ENCODE peak calls at places on chromosome 19, in eight cellular contexts. One of them, this sample, is unnamed.

GRCh38 chr19:5539431-5539833 is 28.3 kb downstream of the TINCR start:
- DNase-seq in A549: no peak
- DNase-seq in natural killer cell: no peak
- DNase-seq in foreskin fibroblast: no peak
- DNase-seq in kidney epithelial cell: no peak
- DNase-seq in mucosa of descending colon: no peak
- DNase-seq in AG04449: no peak
- DNase-seq in IMR-90: no peak
- DNase-seq in this sample: no peak

GRCh38 chr19:15249912-15250634 is 17.8 kb upstream of the EPHX3 start:
- DNase-seq in natural killer cell: no peak
- DNase-seq in kidney epithelial cell: peak
- DNase-seq in mucosa of descending colon: no peak
- DNase-seq in IMR-90: peak
- DNase-seq in A549: peak
- DNase-seq in AG04449: peak
- DNase-seq in foreskin fibroblast: peak
- DNase-seq in this sample: peak

GRCh38 chr19:40610396-40611064 is 9.4 kb downstream of the LTBP4 start:
- DNase-seq in AG04449: no peak
- DNase-seq in A549: no peak
- DNase-seq in IMR-90: no peak
- DNase-seq in natural killer cell: no peak
- DNase-seq in foreskin fibroblast: peak
- DNase-seq in mucosa of descending colon: peak
- DNase-seq in kidney epithelial cell: no peak
- DNase-seq in this sample: no peak

GRCh38 chr19:51708811-51709210 is 15.0 kb downstream of the HAS1 start:
- DNase-seq in AG04449: no peak
- DNase-seq in kidney epithelial cell: no peak
- DNase-seq in mucosa of descending colon: no peak
- DNase-seq in A549: no peak
- DNase-seq in foreskin fibroblast: peak
- DNase-seq in natural killer cell: no peak
- DNase-seq in IMR-90: no peak
- DNase-seq in this sample: no peak

GRCh38 chr19:43105496-43105895 is 23.0 kb upstream of the PSG2 start:
- DNase-seq in A549: no peak
- DNase-seq in IMR-90: peak
- DNase-seq in foreskin fibroblast: no peak
- DNase-seq in kidney epithelial cell: no peak
- DNase-seq in mucosa of descending colon: no peak
- DNase-seq in natural killer cell: no peak
- DNase-seq in AG04449: no peak
- DNase-seq in this sample: peak

GRCh38 chr19:2333027-2333806 is 4.7 kb downstream of the SPPL2B start:
- DNase-seq in IMR-90: no peak
- DNase-seq in foreskin fibroblast: no peak
- DNase-seq in mucosa of descending colon: peak
- DNase-seq in kidney epithelial cell: no peak
- DNase-seq in A549: no peak
- DNase-seq in natural killer cell: no peak
- DNase-seq in AG04449: no peak
- DNase-seq in this sample: no peak

GRCh38 chr19:51501594-51502263 is at the start of gene SIGLEC12:
- DNase-seq in IMR-90: no peak
- DNase-seq in foreskin fibroblast: no peak
- DNase-seq in natural killer cell: no peak
- DNase-seq in A549: no peak
- DNase-seq in AG04449: no peak
- DNase-seq in kidney epithelial cell: no peak
- DNase-seq in mucosa of descending colon: no peak
- DNase-seq in this sample: no peak

GRCh38 chr19:34960103-34960805 is 3.8 kb downstream of the ZNF792 start:
- DNase-seq in natural killer cell: no peak
- DNase-seq in foreskin fibroblast: no peak
- DNase-seq in A549: no peak
- DNase-seq in mucosa of descending colon: no peak
- DNase-seq in AG04449: no peak
- DNase-seq in kidney epithelial cell: peak
- DNase-seq in IMR-90: peak
- DNase-seq in this sample: peak

GRCh38 chr19:7853760-7854107 is 20.5 kb downstream of the PRR36 start:
- DNase-seq in mucosa of descending colon: peak
- DNase-seq in kidney epithelial cell: no peak
- DNase-seq in IMR-90: no peak
- DNase-seq in natural killer cell: no peak
- DNase-seq in foreskin fibroblast: no peak
- DNase-seq in AG04449: no peak
- DNase-seq in A549: no peak
- DNase-seq in this sample: no peak

GRCh38 chr19:11166281-11167142 is 10.9 kb upstream of the SPC24 start:
- DNase-seq in natural killer cell: no peak
- DNase-seq in mucosa of descending colon: peak
- DNase-seq in A549: no peak
- DNase-seq in foreskin fibroblast: peak
- DNase-seq in kidney epithelial cell: no peak
- DNase-seq in AG04449: no peak
- DNase-seq in IMR-90: no peak
- DNase-seq in this sample: peak

GRCh38 chr19:54209748-54210494 is 9.3 kb downstream of the RPS9 start:
- DNase-seq in kidney epithelial cell: peak
- DNase-seq in mucosa of descending colon: peak
- DNase-seq in natural killer cell: no peak
- DNase-seq in IMR-90: peak
- DNase-seq in foreskin fibroblast: peak
- DNase-seq in A549: peak
- DNase-seq in AG04449: peak
- DNase-seq in this sample: peak

DNA sequence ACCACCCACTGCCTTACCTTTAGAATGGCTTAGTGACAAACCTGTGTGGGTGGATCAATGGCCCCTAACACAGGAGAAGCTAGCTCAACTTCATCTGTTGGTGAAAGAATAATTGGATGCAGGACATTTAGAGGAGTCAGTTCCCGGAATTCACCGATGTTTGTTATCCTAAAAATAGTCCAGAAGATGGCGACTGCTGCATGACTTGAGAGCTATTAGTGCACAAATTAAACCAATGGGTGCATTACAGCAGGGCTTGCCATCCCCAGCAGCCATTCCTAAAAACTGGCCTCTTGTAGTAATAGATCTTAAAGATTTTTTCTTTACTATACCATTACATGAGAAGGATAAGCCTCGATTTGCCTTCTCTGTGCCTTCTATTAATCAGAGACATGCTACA is 46.8 kb upstream of the ZNF726 start:
- DNase-seq in AG04449: no peak
- DNase-seq in foreskin fibroblast: no peak
- DNase-seq in IMR-90: no peak
- DNase-seq in kidney epithelial cell: no peak
- DNase-seq in A549: no peak
- DNase-seq in mucosa of descending colon: no peak
- DNase-seq in natural killer cell: no peak
- DNase-seq in this sample: no peak
- TF ChIP-seq CTCF in AG04449: no peak
- TF ChIP-seq CTCF in foreskin fibroblast: no peak
- TF ChIP-seq CTCF in IMR-90: no peak
- TF ChIP-seq CTCF in kidney epithelial cell: no peak
- TF ChIP-seq CTCF in A549: no peak
- TF ChIP-seq CTCF in mucosa of descending colon: no peak
- TF ChIP-seq CTCF in natural killer cell: no peak
- TF ChIP-seq CTCF in this sample: no peak

GRCh38 chr19:10095622-10095947 is 6.9 kb downstream of the ANGPTL6 start:
- DNase-seq in IMR-90: no peak
- DNase-seq in mucosa of descending colon: no peak
- DNase-seq in foreskin fibroblast: no peak
- DNase-seq in kidney epithelial cell: no peak
- DNase-seq in A549: no peak
- DNase-seq in natural killer cell: no peak
- DNase-seq in AG04449: no peak
- DNase-seq in this sample: no peak
- TF ChIP-seq CTCF in IMR-90: no peak
- TF ChIP-seq CTCF in mucosa of descending colon: no peak
- TF ChIP-seq CTCF in foreskin fibroblast: no peak
- TF ChIP-seq CTCF in kidney epithelial cell: no peak
- TF ChIP-seq CTCF in A549: no peak
- TF ChIP-seq CTCF in natural killer cell: no peak
- TF ChIP-seq CTCF in AG04449: no peak
- TF ChIP-seq CTCF in this sample: no peak

DNA sequence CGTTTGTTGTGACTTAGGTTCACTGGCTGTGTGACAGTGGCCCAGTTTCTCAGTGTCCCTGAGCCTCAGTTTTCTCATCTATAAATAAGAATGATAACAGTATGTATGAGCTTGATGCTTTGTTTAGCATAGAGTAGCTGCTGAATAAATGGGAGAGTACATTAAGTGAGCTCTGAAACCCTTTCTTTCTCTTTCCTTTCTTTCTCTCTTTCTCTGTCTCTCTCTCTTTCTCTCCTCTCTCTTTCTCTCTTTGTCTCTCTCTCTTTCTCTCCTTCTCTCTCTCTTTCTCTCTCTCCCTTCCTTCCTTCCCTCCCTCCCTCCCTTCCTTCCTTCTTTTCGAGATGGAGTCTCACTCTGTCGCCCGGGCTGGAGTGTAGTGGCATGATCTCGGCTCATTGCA is 2.0 kb downstream of the KXD1 start:
- DNase-seq in kidney epithelial cell: no peak
- DNase-seq in natural killer cell: no peak
- DNase-seq in foreskin fibroblast: no peak
- DNase-seq in AG04449: no peak
- DNase-seq in mucosa of descending colon: no peak
- DNase-seq in A549: no peak
- DNase-seq in IMR-90: no peak
- DNase-seq in this sample: no peak
- TF ChIP-seq CTCF in kidney epithelial cell: no peak
- TF ChIP-seq CTCF in natural killer cell: no peak
- TF ChIP-seq CTCF in foreskin fibroblast: no peak
- TF ChIP-seq CTCF in AG04449: no peak
- TF ChIP-seq CTCF in mucosa of descending colon: no peak
- TF ChIP-seq CTCF in A549: no peak
- TF ChIP-seq CTCF in IMR-90: no peak
- TF ChIP-seq CTCF in this sample: no peak

GRCh38 chr19:33176670-33177416 is 17.3 kb upstream of the LRP3 start:
- DNase-seq in AG04449: peak
- DNase-seq in mucosa of descending colon: peak
- DNase-seq in A549: peak
- DNase-seq in foreskin fibroblast: peak
- DNase-seq in IMR-90: peak
- DNase-seq in kidney epithelial cell: peak
- DNase-seq in natural killer cell: peak
- DNase-seq in this sample: peak
- TF ChIP-seq CTCF in AG04449: peak
- TF ChIP-seq CTCF in mucosa of descending colon: no peak
- TF ChIP-seq CTCF in A549: no peak
- TF ChIP-seq CTCF in foreskin fibroblast: no peak
- TF ChIP-seq CTCF in IMR-90: no peak
- TF ChIP-seq CTCF in kidney epithelial cell: no peak
- TF ChIP-seq CTCF in natural killer cell: no peak
- TF ChIP-seq CTCF in this sample: no peak

DNA sequence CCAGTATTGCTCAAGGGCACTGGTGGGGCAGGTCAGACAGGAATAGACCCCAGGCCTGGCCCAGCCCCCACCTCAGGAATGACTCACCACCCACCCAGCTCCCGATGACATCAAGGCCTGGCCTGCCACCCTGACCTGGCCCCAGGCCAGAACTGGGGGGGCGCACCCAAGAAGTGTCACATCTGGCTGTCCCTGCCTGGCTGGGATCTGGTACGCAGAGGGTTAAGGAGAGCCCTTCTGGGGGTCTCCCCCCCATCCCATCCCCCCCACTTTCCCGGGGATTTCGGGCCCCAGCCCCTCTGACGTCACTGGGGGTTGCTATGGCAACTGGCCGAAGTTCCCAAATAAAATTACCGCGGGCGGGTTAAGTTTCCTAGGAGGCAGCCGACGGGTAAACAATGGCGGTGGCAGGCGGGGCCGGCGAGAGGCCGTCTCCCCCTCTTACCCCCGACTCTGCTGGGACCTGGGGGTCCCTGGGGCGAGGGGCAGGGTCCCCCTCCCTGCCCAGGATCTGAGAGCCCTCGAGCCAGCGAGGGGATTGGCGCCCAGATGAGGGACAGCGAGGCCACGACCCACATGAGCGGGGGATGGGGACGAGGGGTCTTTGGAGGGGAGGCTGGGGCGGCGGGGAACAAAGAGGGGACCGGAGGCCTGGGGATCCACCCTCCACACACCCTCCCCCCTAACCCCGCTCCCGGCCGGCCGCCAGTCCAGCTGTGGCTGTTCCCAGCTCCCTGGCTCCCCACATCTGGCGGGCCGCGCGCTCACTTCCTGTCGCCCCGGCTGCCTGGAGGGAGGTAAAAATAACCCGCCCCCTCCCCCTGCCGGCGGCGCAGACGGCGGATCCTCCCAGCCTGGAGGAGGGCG is 29.7 kb upstream of the NANOS3 start:
- DNase-seq in IMR-90: peak
- DNase-seq in A549: peak
- DNase-seq in kidney epithelial cell: no peak
- DNase-seq in AG04449: no peak
- DNase-seq in mucosa of descending colon: peak
- DNase-seq in natural killer cell: peak
- DNase-seq in foreskin fibroblast: peak
- DNase-seq in this sample: peak
- TF ChIP-seq CTCF in IMR-90: peak
- TF ChIP-seq CTCF in A549: no peak
- TF ChIP-seq CTCF in kidney epithelial cell: peak
- TF ChIP-seq CTCF in AG04449: peak
- TF ChIP-seq CTCF in mucosa of descending colon: peak
- TF ChIP-seq CTCF in natural killer cell: no peak
- TF ChIP-seq CTCF in foreskin fibroblast: no peak
- TF ChIP-seq CTCF in this sample: peak

DNA sequence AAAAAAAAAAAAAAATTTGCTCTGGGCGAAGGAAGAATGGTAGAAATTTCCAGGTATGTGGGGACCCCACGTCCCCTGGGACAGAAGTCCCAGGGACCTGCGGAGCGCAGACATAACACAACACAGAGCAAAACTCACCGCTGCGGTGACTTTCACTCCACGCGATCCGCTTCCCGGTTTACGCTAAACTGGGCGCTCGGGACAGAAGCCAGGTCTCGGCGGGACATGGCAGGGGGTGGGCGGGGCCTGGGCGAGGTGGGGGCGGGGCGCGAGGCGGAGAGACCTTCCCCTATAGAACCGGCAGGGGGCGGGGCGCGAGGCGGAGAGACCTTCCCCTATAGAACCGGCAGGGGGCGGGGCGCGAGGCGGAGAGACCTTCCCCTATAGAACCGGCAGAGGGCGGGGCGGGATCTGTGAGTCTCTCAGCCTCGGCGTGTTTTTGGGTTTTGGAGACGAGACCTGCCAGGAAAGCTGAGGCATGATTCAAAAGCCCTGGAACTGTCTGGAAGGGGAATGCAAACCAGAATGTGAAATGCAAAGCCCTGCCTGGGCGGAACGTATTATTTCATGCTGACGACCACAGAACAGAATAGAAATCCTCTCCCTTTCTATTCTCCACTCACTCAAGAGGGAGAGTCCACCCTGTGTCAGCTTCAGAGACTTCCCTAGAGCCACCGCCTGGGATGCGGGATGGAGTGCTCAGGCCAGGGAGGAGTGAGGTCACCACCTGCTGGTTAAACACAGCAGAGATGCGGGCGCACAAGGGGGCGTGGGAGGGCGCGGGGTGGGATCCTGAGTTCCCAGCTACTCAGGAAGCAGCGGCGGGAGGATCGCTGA is 20.2 kb upstream of the ERVV-1 start:
- DNase-seq in IMR-90: peak
- DNase-seq in A549: peak
- DNase-seq in mucosa of descending colon: peak
- DNase-seq in natural killer cell: peak
- DNase-seq in foreskin fibroblast: peak
- DNase-seq in kidney epithelial cell: no peak
- DNase-seq in AG04449: no peak
- DNase-seq in this sample: peak
- TF ChIP-seq CTCF in IMR-90: peak
- TF ChIP-seq CTCF in A549: no peak
- TF ChIP-seq CTCF in mucosa of descending colon: no peak
- TF ChIP-seq CTCF in natural killer cell: peak
- TF ChIP-seq CTCF in foreskin fibroblast: peak
- TF ChIP-seq CTCF in kidney epithelial cell: peak
- TF ChIP-seq CTCF in AG04449: peak
- TF ChIP-seq CTCF in this sample: peak